ENCODE peak calls at places on chromosomes 4 and X, in seven cellular contexts. C is Calu3, J is WTC11, R is nephron progenitor cell, Z is right atrium auricular region, B is mesothelial cell of epicardium, X is foreskin keratinocyte. T is an unnamed sample.

GRCh38 chr4:17494258-17494657 is 17.6 kb downstream of the QDPR start:
- DNase-seq in C (peak; percentile 27), J (no peak), R (no peak), Z (no peak), B (no peak), X (peak; percentile 77), T (no peak)

GRCh38 chr4:5712517-5712916 is 1.5 kb downstream of the EVC start:
- DNase-seq in C (no peak), J (no peak), R (no peak), Z (no peak), B (no peak), X (peak; percentile 91), T (no peak)

GRCh38 chrX:47187106-47187677 is 6.4 kb upstream of the UBA1 start:
- DNase-seq in C (no peak), J (no peak), R (no peak), Z (no peak), B (no peak), X (no peak), T (no peak)

GRCh38 chr4:76989391-76990061 is 40.0 kb downstream of the SEPTIN11 start:
- DNase-seq in C (no peak), J (no peak), R (no peak), Z (no peak), B (no peak), X (no peak), T (no peak)

GRCh38 chr4:73193659-73194058 is 64.9 kb downstream of the ANKRD17 start:
- DNase-seq in C (no peak), J (no peak), R (no peak), Z (no peak), B (no peak), X (no peak), T (no peak)

GRCh38 chr4:15234585-15235126 is 193.2 kb upstream of the C1QTNF7 start:
- DNase-seq in C (no peak), J (no peak), R (no peak), Z (no peak), B (no peak), X (peak; percentile 91), T (no peak)

GRCh38 chr4:150368667-150369066 is 213.3 kb upstream of the MAB21L2 start:
- DNase-seq in C (no peak), J (no peak), R (no peak), Z (no peak), B (no peak), X (no peak), T (no peak)

GRCh38 chrX:147364896-147365295 is 546.8 kb upstream of the FMR1 start:
- DNase-seq in C (no peak), J (no peak), R (no peak), Z (no peak), B (no peak), X (no peak), T (no peak)

GRCh38 chrX:47608130-47608810 is 11.4 kb downstream of the SYN1 start:
- DNase-seq in C (no peak), J (peak; percentile 57), R (peak; percentile 12), Z (no peak), B (no peak), X (no peak), T (no peak)

GRCh38 chr4:153205757-153206156 is 1.5 kb downstream of the TRIM2 start:
- DNase-seq in C (peak; percentile 77), J (peak; percentile 25), R (no peak), Z (no peak), B (no peak), X (peak; percentile 76), T (no peak)

DNA sequence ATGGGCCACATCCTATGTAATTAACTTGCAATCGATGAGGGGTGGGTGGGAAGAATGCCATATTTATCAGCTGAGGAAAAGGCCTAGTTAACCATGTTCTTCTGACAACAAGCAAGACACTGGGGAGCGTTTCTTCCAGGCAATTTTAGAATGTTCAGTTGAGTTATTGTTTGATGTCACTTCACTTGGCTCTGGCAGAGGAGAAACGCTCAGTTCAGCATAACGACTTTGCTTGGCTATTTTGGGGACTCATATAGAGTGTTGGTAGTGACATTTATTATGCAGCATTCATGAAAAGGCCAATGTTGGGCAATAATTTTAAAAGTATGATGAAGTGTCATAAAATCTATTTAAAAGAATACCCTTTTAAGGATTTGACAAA is 650 bp downstream of the SYNPO2 start:
- DNase-seq in C (no peak), J (no peak), R (no peak), Z (no peak), B (no peak), X (no peak), T (no peak)
- TF ChIP-seq CTCF in C (no peak), J (no peak), R (no peak), Z (no peak), B (no peak), X (no peak), T (no peak)

GRCh38 chr4:139734201-139734874 is 68.7 kb downstream of the MGST2 start:
- DNase-seq in C (no peak), J (no peak), R (no peak), Z (peak; percentile 76), B (no peak), X (peak; percentile 29), T (no peak)

GRCh38 chr4:139736661-139737060 is 71.0 kb downstream of the MGST2 start:
- DNase-seq in C (no peak), J (no peak), R (no peak), Z (peak; percentile 53), B (no peak), X (no peak), T (no peak)

GRCh38 chr4:139735381-139736256 is 70.0 kb downstream of the MGST2 start:
- DNase-seq in C (no peak), J (peak; percentile 46), R (peak; percentile 75), Z (peak; percentile 57), B (peak; percentile 71), X (peak; percentile 3), T (no peak)

GRCh38 chr4:139736257-139736626 is 70.6 kb downstream of the MGST2 start:
- DNase-seq in C (no peak), J (no peak), R (no peak), Z (peak; percentile 54), B (no peak), X (no peak), T (no peak)

DNA sequence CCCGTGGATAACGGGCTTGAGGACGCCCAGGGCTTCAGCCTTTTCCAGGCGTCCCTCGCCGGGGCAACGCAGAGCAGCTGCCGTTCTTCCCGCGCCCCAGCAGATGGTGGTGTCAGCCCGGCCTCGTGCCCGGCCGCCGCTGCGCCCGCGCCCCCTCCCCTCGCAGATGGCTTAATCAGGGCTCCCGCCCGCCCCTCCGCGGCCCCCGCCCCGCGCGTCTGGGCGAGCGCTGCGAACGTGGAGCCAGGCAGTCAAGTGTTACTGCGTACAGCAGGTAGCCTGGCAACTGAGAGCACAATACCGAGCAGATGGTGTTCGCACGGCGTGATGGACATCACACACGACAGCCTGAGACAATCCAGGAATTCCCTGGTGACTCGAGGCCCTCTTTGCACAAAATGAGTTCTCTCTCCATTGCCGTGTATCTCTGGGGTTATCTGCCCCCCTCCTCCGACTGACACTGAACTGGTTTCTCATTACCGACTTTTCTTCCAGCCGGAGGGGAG is 69.3 kb downstream of the MGST2 start:
- DNase-seq in C (peak; percentile 61), J (peak; percentile 89), R (peak; percentile 95), Z (peak; percentile 90), B (peak; percentile 94), X (peak; percentile 60), T (peak; percentile 83)
- TF ChIP-seq CTCF in C (peak; percentile 62), J (peak; percentile 50), R (peak; percentile 87), Z (peak; percentile 97), B (peak; percentile 75), X (peak; percentile 72), T (peak; percentile 72)

GRCh38 chr4:7158991-7159390 is 33.3 kb upstream of the SORCS2 start:
- DNase-seq in C (no peak), J (no peak), R (no peak), Z (no peak), B (peak; percentile 25), X (no peak), T (no peak)

GRCh38 chr4:7161721-7162214 is 30.6 kb upstream of the SORCS2 start:
- DNase-seq in C (no peak), J (no peak), R (no peak), Z (no peak), B (peak; percentile 27), X (no peak), T (no peak)

GRCh38 chr4:7160439-7160838 is 31.9 kb upstream of the SORCS2 start:
- DNase-seq in C (no peak), J (no peak), R (no peak), Z (no peak), B (peak; percentile 33), X (no peak), T (no peak)

GRCh38 chr4:7159923-7160322 is 32.4 kb upstream of the SORCS2 start:
- DNase-seq in C (no peak), J (no peak), R (no peak), Z (no peak), B (peak; percentile 21), X (no peak), T (no peak)

DNA sequence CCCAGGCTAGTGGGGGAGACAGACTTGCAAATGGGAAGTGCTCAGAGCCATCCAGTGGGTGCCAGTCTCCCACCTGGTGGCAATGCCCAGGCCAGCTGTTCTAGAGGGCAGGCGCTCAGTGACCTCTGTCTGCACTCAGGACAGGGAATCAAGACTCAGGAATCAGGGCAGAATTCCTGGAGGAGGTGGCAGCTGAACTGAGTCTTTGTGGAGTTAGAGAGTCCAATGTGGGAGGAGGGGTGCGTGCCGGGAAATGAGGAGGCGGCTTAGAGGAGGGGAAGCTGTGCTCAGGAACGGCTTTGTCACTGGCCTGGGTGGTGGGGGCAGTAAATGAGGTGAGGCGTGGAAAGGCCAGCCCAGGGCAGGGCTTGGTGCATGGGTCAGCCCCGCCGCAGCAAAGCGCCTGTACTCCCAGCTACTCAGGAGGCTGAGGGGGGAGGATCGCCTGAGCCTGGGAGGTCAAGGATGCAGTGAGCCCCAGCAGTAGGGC is 31.3 kb upstream of the SORCS2 start:
- DNase-seq in C (no peak), J (no peak), R (no peak), Z (no peak), B (peak; percentile 29), X (no peak), T (no peak)
- TF ChIP-seq CTCF in C (no peak), J (no peak), R (no peak), Z (no peak), B (no peak), X (no peak), T (no peak)

GRCh38 chr4:13918110-13918509 is 290.6 kb upstream of the BOD1L1 start:
- DNase-seq in C (no peak), J (no peak), R (no peak), Z (peak; percentile 59), B (no peak), X (peak; percentile 98), T (no peak)

GRCh38 chr4:13919021-13919441 is 291.5 kb upstream of the BOD1L1 start:
- DNase-seq in C (no peak), J (no peak), R (no peak), Z (no peak), B (no peak), X (no peak), T (no peak)

GRCh38 chr4:13920111-13920875 is 292.8 kb upstream of the BOD1L1 start:
- DNase-seq in C (no peak), J (no peak), R (no peak), Z (no peak), B (no peak), X (peak; percentile 99), T (no peak)

GRCh38 chr4:13920901-13921300 is 293.4 kb upstream of the BOD1L1 start:
- DNase-seq in C (peak; percentile 42), J (no peak), R (no peak), Z (peak; percentile 72), B (no peak), X (peak; percentile 100), T (no peak)

DNA sequence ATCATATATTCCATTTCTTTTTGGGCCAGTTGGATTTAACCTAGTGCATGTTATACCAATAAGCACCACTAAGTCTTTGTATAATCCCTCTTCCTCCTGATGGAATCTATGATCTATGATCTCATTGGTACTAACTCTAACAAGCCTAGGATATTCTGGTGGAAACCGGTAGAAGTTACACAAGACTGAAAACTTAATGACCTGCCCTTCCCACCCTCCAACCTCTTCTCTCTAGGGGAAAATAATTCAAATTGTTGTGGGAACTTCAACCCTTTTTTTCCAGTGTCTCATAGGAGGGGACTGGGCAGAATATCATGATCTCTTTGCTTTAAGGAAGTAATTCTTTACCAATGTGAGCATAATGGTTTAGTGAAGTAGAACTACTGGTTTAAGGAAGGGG is 289.5 kb upstream of the BOD1L1 start:
- DNase-seq in C (no peak), J (no peak), R (no peak), Z (no peak), B (no peak), X (peak; percentile 29), T (no peak)
- TF ChIP-seq CTCF in C (no peak), J (no peak), R (no peak), Z (no peak), B (no peak), X (no peak), T (no peak)

T was measured in D721Med.